ENCODE peak calls at places on chromosomes 16 and 17, in nine cellular contexts. L is endodermal cell; U is WERI-Rb-1; D is OCI-LY7; Y is psoas muscle; I is uterus; Q is left ventricle myocardium inferior; E is CD8-positive, alpha-beta T cell; W is H1. V is an unnamed sample.
A peak's percentile ranks its signal among the peaks of the same experiment; 100 is the strongest.

GRCh38 chr17:50141750-50142119 is 8.7 kb downstream of the PPP1R9B start:
- DNase-seq in Q (no peak), L (no peak), Y (no peak), E (no peak), W (no peak), D (no peak), U (no peak), I (no peak), V (no peak)

GRCh38 chr17:2542456-2542855 is 30.8 kb upstream of the METTL16 start:
- DNase-seq in E (no peak), D (peak; percentile 26), L (no peak), U (no peak), Y (no peak), W (no peak), Q (no peak), I (no peak), V (no peak)

GRCh38 chr16:9549487-9549886 is 458.0 kb downstream of the HAPSTR1 start:
- DNase-seq in U (no peak), L (no peak), Y (no peak), E (no peak), W (no peak), Q (no peak), I (no peak), D (no peak), V (no peak)

GRCh38 chr16:74862743-74863244 is 88.2 kb upstream of the FA2H start:
- DNase-seq in U (peak; percentile 26), Y (no peak), I (no peak), E (no peak), D (peak; percentile 69), L (no peak), Q (no peak), W (no peak), V (peak; percentile 60)

GRCh38 chr17:61750656-61751055 is 112.7 kb downstream of the BRIP1 start:
- DNase-seq in Q (no peak), D (no peak), E (no peak), Y (no peak), W (no peak), I (no peak), U (no peak), L (no peak), V (no peak)

GRCh38 chr16:46972971-46973456 is 460 bp downstream of the DNAJA2 start:
- DNase-seq in Y (peak; percentile 37), Q (peak; percentile 28), I (peak; percentile 29), E (peak; percentile 42), D (peak; percentile 68), L (peak; percentile 76), U (peak; percentile 21), W (peak; percentile 55), V (peak; percentile 40)

GRCh38 chr17:35749560-35750412 is 3.3 kb downstream of the GAS2L2 start:
- DNase-seq in Q (no peak), W (no peak), U (peak; percentile 29), L (peak; percentile 82), D (no peak), E (no peak), I (no peak), Y (no peak), V (peak; percentile 60)

GRCh38 chr17:32341141-32341856 is 674 bp downstream of the C17orf75 start:
- DNase-seq in W (no peak), Y (no peak), D (peak; percentile 71), E (peak; percentile 63), L (no peak), Q (no peak), U (no peak), I (no peak), V (peak; percentile 11)

GRCh38 chr16:19393226-19394074 is 24.2 kb upstream of the TMC5 start:
- DNase-seq in Q (no peak), U (peak; percentile 63), D (no peak), I (no peak), W (no peak), Y (no peak), L (no peak), E (no peak), V (no peak)

GRCh38 chr17:27236710-27237315 is 57.1 kb upstream of the WSB1 start:
- DNase-seq in Q (peak; percentile 57), W (peak; percentile 86), D (peak; percentile 72), L (peak; percentile 94), Y (peak; percentile 57), U (peak; percentile 68), I (peak; percentile 78), E (peak; percentile 66), V (peak; percentile 76)

GRCh38 chr17:79065105-79065670 is 9.4 kb upstream of the ENGASE start:
- DNase-seq in E (peak; percentile 57), D (peak; percentile 48), L (peak; percentile 89), I (no peak), Y (no peak), U (peak; percentile 70), W (peak; percentile 76), Q (no peak), V (peak; percentile 70)
- TF ChIP-seq CTCF in E (peak; percentile 72), D (peak; percentile 86), L (peak; percentile 90), I (no peak), Y (peak; percentile 73), U (peak; percentile 70), W (peak; percentile 67), Q (peak; percentile 76), V (peak; percentile 58)

GRCh38 chr16:11681977-11682654 is 13.9 kb downstream of the SNN start:
- DNase-seq in E (no peak), L (no peak), Y (peak; percentile 60), I (no peak), Q (no peak), W (no peak), D (peak; percentile 94), U (peak; percentile 38), V (no peak)
- H3K36me3 ChIP-seq in E (peaks cover 7% of the 10 kb centered on the region), L (peaks cover 85% of the 10 kb centered on the region), Y (peaks cover 7% of the 10 kb centered on the region), I (no peaks in the 10 kb centered on the region), Q (peaks cover 75% of the 10 kb centered on the region), W (peaks cover 3% of the 10 kb centered on the region), D (peaks cover 76% of the 10 kb centered on the region), U (peaks cover 100% of the 10 kb centered on the region), V (peaks cover 38% of the 10 kb centered on the region)

GRCh38 chr16:6891486-6891885 is 441.2 kb upstream of the RBFOX1 start:
- DNase-seq in L (no peak), I (no peak), Y (no peak), Q (no peak), W (no peak), E (no peak), D (no peak), U (no peak), V (no peak)
- H3K9me3 ChIP-seq in L (no peaks in the 10 kb centered on the region), I (no peaks in the 10 kb centered on the region), Y (no peaks in the 10 kb centered on the region), Q (no peaks in the 10 kb centered on the region), W (no peaks in the 10 kb centered on the region), E (no peaks in the 10 kb centered on the region), D (no peaks in the 10 kb centered on the region), U (no peaks in the 10 kb centered on the region), V (no peaks in the 10 kb centered on the region)

GRCh38 chr16:78192734-78193133 is 93.3 kb downstream of the WWOX start:
- DNase-seq in I (no peak), Q (no peak), Y (no peak), W (no peak), E (no peak), U (no peak), L (no peak), D (no peak), V (no peak)
- TF ChIP-seq CTCF in I (no peak), Q (no peak), Y (no peak), W (no peak), E (no peak), U (no peak), L (no peak), D (no peak), V (no peak)

GRCh38 chr16:81744385-81744784 is 34.7 kb upstream of the PLCG2 start:
- DNase-seq in I (no peak), Q (no peak), U (no peak), D (no peak), E (no peak), L (no peak), W (no peak), Y (no peak), V (no peak)
- H3K36me3 ChIP-seq in I (no peaks in the 10 kb centered on the region), Q (no peaks in the 10 kb centered on the region), U (no peaks in the 10 kb centered on the region), D (peaks cover 9% of the 10 kb centered on the region), E (no peaks in the 10 kb centered on the region), L (no peaks in the 10 kb centered on the region), W (no peaks in the 10 kb centered on the region), Y (no peaks in the 10 kb centered on the region), V (no peaks in the 10 kb centered on the region)

GRCh38 chr17:68334393-68334792 is 43.1 kb downstream of the ARSG start:
- DNase-seq in Q (no peak), I (no peak), Y (no peak), L (no peak), E (no peak), U (no peak), D (no peak), W (no peak), V (no peak)
- H3K9me3 ChIP-seq in Q (peaks cover 27% of the 10 kb centered on the region), I (peaks cover 10% of the 10 kb centered on the region), Y (peaks cover 8% of the 10 kb centered on the region), L (peaks cover 15% of the 10 kb centered on the region), E (no peaks in the 10 kb centered on the region), U (peaks cover 18% of the 10 kb centered on the region), D (no peaks in the 10 kb centered on the region), W (peaks cover 4% of the 10 kb centered on the region), V (no peaks in the 10 kb centered on the region)